ENCODE peak calls at places on chromosomes 7 and 10, in nine cellular contexts. X is Caco-2, W is transverse colon, H is GM12878, C is GM23338, Z is AG09309, D is fibroblast of mammary gland, S is OCI-LY7, O is BJ. N is an unnamed sample.
A peak's percentile ranks its signal among the peaks of the same experiment; 100 is the strongest.

GRCh38 chr7:95113590-95113989 is 206.2 kb downstream of the PPP1R9A start:
- DNase-seq in Z (no peak), C (no peak), H (no peak), O (no peak), W (no peak), S (no peak), X (no peak), D (no peak), N (no peak)

GRCh38 chr10:51010977-51011376 is 63.3 kb upstream of the PRKG1 start:
- DNase-seq in W (no peak), X (no peak), Z (no peak), D (peak; percentile 62), C (peak; percentile 71), S (peak; percentile 47), O (no peak), H (peak; percentile 8), N (peak; percentile 42)

GRCh38 chr10:44463511-44464121 is 78.7 kb upstream of the CXCL12 start:
- DNase-seq in C (no peak), D (peak; percentile 34), S (no peak), X (no peak), H (no peak), Z (peak; percentile 80), O (no peak), W (no peak), N (no peak)

GRCh38 chr7:112089551-112089950 is 116.6 kb downstream of the DOCK4 start:
- DNase-seq in C (no peak), W (no peak), S (no peak), D (no peak), O (no peak), X (no peak), Z (no peak), H (no peak), N (no peak)

GRCh38 chr10:75497997-75498797 is 66.8 kb downstream of the LRMDA start:
- DNase-seq in C (no peak), S (no peak), X (peak; percentile 58), H (no peak), Z (peak; percentile 32), O (no peak), D (peak; percentile 91), W (no peak), N (no peak)

GRCh38 chr7:78023191-78023590 is 224.6 kb downstream of the PHTF2 start:
- DNase-seq in D (no peak), X (no peak), O (no peak), Z (no peak), S (no peak), C (no peak), H (no peak), W (no peak), N (no peak)

GRCh38 chr10:13758302-13758701 is 171.5 kb downstream of the PRPF18 start:
- DNase-seq in C (peak; percentile 44), Z (no peak), D (peak; percentile 40), H (no peak), S (no peak), W (no peak), O (no peak), X (peak; percentile 79), N (peak; percentile 33)

GRCh38 chr10:86798636-86799035 is 42.2 kb downstream of the BMPR1A start:
- DNase-seq in D (peak; percentile 53), C (no peak), O (peak; percentile 39), W (no peak), H (peak; percentile 57), S (no peak), Z (no peak), X (no peak), N (no peak)

GRCh38 chr10:80697926-80698325 is 160.2 kb downstream of the SH2D4B start:
- DNase-seq in W (no peak), O (no peak), H (no peak), Z (no peak), S (no peak), C (no peak), X (no peak), D (no peak), N (no peak)

GRCh38 chr7:67809586-67809985 is 813.0 kb downstream of the TYW1 start:
- DNase-seq in D (peak; percentile 54), H (no peak), O (no peak), C (no peak), W (no peak), Z (no peak), X (no peak), S (no peak), N (no peak)

GRCh38 chr10:121702351-121703320 is 104.4 kb upstream of the FGFR2 start:
- DNase-seq in Z (peak; percentile 46), H (no peak), X (no peak), D (peak; percentile 33), W (no peak), C (no peak), S (no peak), O (peak; percentile 11), N (no peak)

GRCh38 chr10:26448706-26449435 is 10.7 kb downstream of the APBB1IP start:
- DNase-seq in O (no peak), S (peak; percentile 97), Z (no peak), W (peak; percentile 60), C (peak; percentile 19), D (no peak), X (no peak), H (peak; percentile 84), N (no peak)

GRCh38 chr7:57165285-57165899 is 33.2 kb upstream of the ZNF479 start:
- DNase-seq in C (no peak), O (no peak), Z (no peak), D (no peak), X (no peak), S (no peak), H (no peak), W (no peak), N (no peak)

GRCh38 chr10:112585052-112585451 is 138.0 kb downstream of the VTI1A start:
- DNase-seq in S (no peak), Z (no peak), C (no peak), X (no peak), H (no peak), W (no peak), D (peak; percentile 42), O (no peak), N (no peak)

GRCh38 chr7:130505753-130506152 is 13.9 kb downstream of the MEST start:
- DNase-seq in C (no peak), X (no peak), O (no peak), W (no peak), H (no peak), S (no peak), D (peak; percentile 11), Z (no peak), N (no peak)

GRCh38 chr10:124977648-124978375 is 35.9 kb downstream of the ZRANB1 start:
- DNase-seq in W (no peak), H (no peak), C (no peak), D (peak; percentile 35), X (no peak), O (no peak), Z (no peak), S (no peak), N (no peak)

GRCh38 chr10:110535958-110536891 is 31.3 kb upstream of the SMC3 start:
- DNase-seq in C (peak; percentile 57), H (peak; percentile 87), D (peak; percentile 92), W (peak; percentile 36), O (no peak), S (peak; percentile 57), X (no peak), Z (no peak), N (no peak)
- H3K4me3 ChIP-seq in C (no peak overlapping the region), H (no peak overlapping the region), D (no peak overlapping the region), W (no peak overlapping the region), O (no peak overlapping the region), S (peak overlapping the region; percentile 8), X (no peak overlapping the region), Z (no peak overlapping the region), N (no peak overlapping the region)

GRCh38 chr10:6402960-6403359 is 177.1 kb downstream of the PRKCQ start:
- DNase-seq in C (no peak), D (no peak), Z (no peak), S (no peak), X (no peak), H (no peak), W (no peak), O (no peak), N (no peak)

GRCh38 chr10:6402349-6402709 is 177.7 kb downstream of the PRKCQ start:
- DNase-seq in C (peak; percentile 27), H (no peak), O (no peak), X (no peak), W (no peak), D (no peak), Z (no peak), S (no peak), N (no peak)

GRCh38 chr10:6401066-6401465 is 179.0 kb downstream of the PRKCQ start:
- DNase-seq in O (no peak), X (no peak), W (no peak), S (no peak), Z (no peak), C (no peak), D (peak; percentile 15), H (no peak), N (no peak)

GRCh38 chr10:6400331-6400730 is 179.7 kb downstream of the PRKCQ start:
- DNase-seq in D (no peak), C (peak; percentile 29), Z (no peak), H (no peak), S (peak; percentile 22), W (no peak), X (no peak), O (no peak), N (no peak)

GRCh38 chr10:6401562-6402348 is 178.3 kb downstream of the PRKCQ start:
- DNase-seq in H (peak; percentile 37), W (peak; percentile 73), S (peak; percentile 88), X (peak; percentile 89), D (peak; percentile 90), Z (peak; percentile 76), O (peak; percentile 44), C (peak; percentile 97), N (peak; percentile 82)
- H3K4me3 ChIP-seq in H (no peak overlapping the region), W (peak overlapping the region; percentile 49), S (peak overlapping the region; percentile 29), X (peak overlapping the region; percentile 40), D (peak overlapping the region; percentile 35), Z (peak overlapping the region; percentile 33), O (peak overlapping the region; percentile 24), C (peak overlapping the region; percentile 25), N (peak overlapping the region; percentile 40)

DNA sequence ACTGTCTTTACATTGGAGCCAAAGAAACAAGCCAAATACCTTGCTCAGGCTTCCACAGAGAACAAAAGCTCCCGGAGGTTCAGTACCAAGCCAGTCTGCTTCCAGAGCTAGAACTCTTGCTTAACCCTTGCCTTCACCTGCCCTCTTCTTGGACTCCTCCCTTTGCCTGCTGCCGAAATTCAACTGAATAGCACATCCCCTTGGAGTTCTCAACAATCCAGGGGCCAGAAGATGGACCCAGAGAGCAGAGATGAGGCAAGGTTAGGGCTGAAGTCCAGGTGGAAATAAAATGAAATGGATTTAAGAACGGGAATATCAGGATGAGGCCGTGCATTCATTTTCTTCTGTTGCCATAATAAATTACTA is 876 bp upstream of the PIK3AP1 start:
- DNase-seq in O (no peak), Z (no peak), D (no peak), S (no peak), H (no peak), C (peak; percentile 52), X (no peak), W (no peak), N (peak; percentile 33)
- H3K4me3 ChIP-seq in O (no peak overlapping the region), Z (no peak overlapping the region), D (no peak overlapping the region), S (peak overlapping the region; percentile 87), H (peak overlapping the region; percentile 97), C (peak overlapping the region; percentile 87), X (no peak overlapping the region), W (peak overlapping the region; percentile 61), N (peak overlapping the region; percentile 59)

DNA sequence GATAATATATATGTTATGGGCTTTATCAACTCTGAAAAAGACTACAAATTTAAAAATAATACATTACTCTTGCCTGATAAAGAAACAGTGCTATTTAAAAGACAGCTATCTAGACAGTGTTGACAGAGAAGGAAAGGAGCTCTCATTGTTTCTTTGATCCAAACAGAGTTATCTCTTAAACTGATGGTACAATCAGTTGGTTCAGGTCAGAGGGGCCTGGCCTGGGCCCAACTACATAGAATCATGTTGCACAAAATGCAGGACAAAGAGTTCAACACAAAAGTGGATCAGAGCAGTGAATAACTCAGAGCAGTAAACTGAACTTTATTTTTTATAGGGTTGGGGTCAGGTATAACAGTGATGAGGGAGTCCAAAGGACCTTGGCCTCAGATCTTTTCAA is 33.8 kb upstream of the SEMA3D start:
- DNase-seq in S (no peak), D (no peak), Z (no peak), W (no peak), H (no peak), C (no peak), O (no peak), X (peak; percentile 33), N (no peak)
- H3K4me3 ChIP-seq in S (no peak overlapping the region), D (no peak overlapping the region), Z (no peak overlapping the region), W (no peak overlapping the region), H (no peak overlapping the region), C (no peak overlapping the region), O (no peak overlapping the region), X (no peak overlapping the region), N (no peak overlapping the region)